ENCODE peak calls at places on chromosomes 5 and 9, in five cellular contexts. J, T, X, C and A are unnamed samples. For H3K36me3, the result is how much of the 10 kb centered on the place peaks cover.

GRCh38 chr9:36328798-36329411 is 70.7 kb upstream of the GNE start:
- DNase-seq in T (peak), J (no peak), X (peak), C (no peak), A (peak)

GRCh38 chr5:38601133-38601842 is 44.8 kb upstream of the LIFR start:
- DNase-seq in C (peak), T (no peak), X (peak), J (no peak), A (no peak)

GRCh38 chr5:78527054-78527884 is 121.3 kb downstream of the LHFPL2 start:
- DNase-seq in X (peak), J (no peak), T (peak), C (peak), A (peak)

GRCh38 chr5:170757182-170757601 is 26.3 kb upstream of the GABRP start:
- DNase-seq in X (no peak), J (no peak), C (no peak), T (peak), A (peak)

GRCh38 chr9:34590376-34591090 is 1.0 kb upstream of the CNTFR start:
- DNase-seq in J (no peak), X (peak), T (no peak), C (peak), A (no peak)

GRCh38 chr5:59169101-59169767 is 586.4 kb downstream of the RAB3C start:
- DNase-seq in T (no peak), C (no peak), X (no peak), J (no peak), A (no peak)

GRCh38 chr9:92294297-92294676 is 790 bp upstream of the IARS1 start:
- DNase-seq in J (no peak), C (no peak), X (no peak), T (no peak), A (peak)

GRCh38 chr9:124139001-124139400 is 118.7 kb upstream of the NEK6 start:
- DNase-seq in C (no peak), T (no peak), J (no peak), X (no peak), A (peak)

GRCh38 chr5:175873090-175873454 is 1.7 kb downstream of the CPLX2 start:
- DNase-seq in C (no peak), T (no peak), X (no peak), J (no peak), A (no peak)

GRCh38 chr9:95139121-95139520 is 178.4 kb downstream of the FANCC start:
- DNase-seq in X (no peak), T (no peak), C (no peak), J (no peak), A (no peak)

GRCh38 chr5:79503794-79504495 is 10.0 kb downstream of the HOMER1 start:
- DNase-seq in C (no peak), J (no peak), T (peak), X (no peak), A (peak)

GRCh38 chr5:134148316-134148715 is 28.4 kb downstream of the SKP1 start:
- DNase-seq in T (no peak), X (no peak), C (no peak), J (no peak), A (no peak)

GRCh38 chr9:113524460-113524859 is 60.9 kb downstream of the RGS3 start:
- DNase-seq in T (no peak), C (no peak), J (no peak), X (no peak), A (peak)

GRCh38 chr5:141514330-141515111 is 25.6 kb downstream of the PCDHGC5 start:
- DNase-seq in X (no peak), J (no peak), T (no peak), C (peak), A (peak)

GRCh38 chr5:6773342-6774035 is 60.3 kb downstream of the TENT4A start:
- DNase-seq in J (no peak), T (peak), C (no peak), X (no peak), A (peak)

GRCh38 chr5:143235423-143235822 is 168.1 kb downstream of the NR3C1 start:
- DNase-seq in X (no peak), T (peak), J (no peak), C (no peak), A (peak)

GRCh38 chr9:93578844-93579243 is 2.5 kb downstream of the PHF2 start:
- DNase-seq in X (no peak), T (no peak), J (no peak), C (no peak), A (no peak)

GRCh38 chr9:71858812-71859211 is 52.2 kb downstream of the ABHD17B start:
- DNase-seq in J (no peak), X (no peak), C (no peak), T (no peak), A (peak)

GRCh38 chr9:98117984-98118639 is 910 bp downstream of the TRIM14 start:
- DNase-seq in C (no peak), J (no peak), T (peak), X (no peak), A (peak)

GRCh38 chr5:100827481-100827889 is 75.6 kb downstream of the ST8SIA4 start:
- DNase-seq in J (no peak), X (no peak), C (no peak), T (peak), A (peak)

GRCh38 chr5:76099286-76099702 is 16.1 kb downstream of the SV2C start:
- DNase-seq in C (no peak), J (no peak), X (no peak), T (no peak), A (no peak)

GRCh38 chr5:10856071-10856470 is 95.0 kb upstream of the DAP start:
- DNase-seq in T (no peak), J (no peak), C (no peak), X (no peak), A (no peak)

GRCh38 chr9:92292338-92293074 is 991 bp downstream of the IARS1 start:
- DNase-seq in J (no peak), T (peak), X (no peak), C (no peak), A (peak)

GRCh38 chr5:34484190-34484589 is 171.9 kb upstream of the RAI14 start:
- DNase-seq in J (no peak), X (no peak), T (no peak), C (no peak), A (no peak)

GRCh38 chr5:146339715-146340259 is 1.1 kb downstream of the POU4F3 start:
- DNase-seq in X (no peak), C (no peak), J (no peak), T (no peak), A (no peak)

GRCh38 chr5:180815241-180816031 is 12.8 kb upstream of the MGAT1 start:
- DNase-seq in J (no peak), T (no peak), C (no peak), X (peak), A (no peak)

GRCh38 chr9:97868859-97869258 is 15.8 kb downstream of the FOXE1 start:
- DNase-seq in J (no peak), X (no peak), T (no peak), C (no peak), A (no peak)

GRCh38 chr5:140321796-140322195 is 18.9 kb upstream of the PFDN1 start:
- DNase-seq in T (no peak), X (peak), C (peak), J (no peak), A (no peak)

GRCh38 chr9:81414836-81415235 is 274.5 kb downstream of the TLE1 start:
- DNase-seq in J (no peak), T (peak), C (no peak), X (no peak), A (no peak)

GRCh38 chr9:38023661-38024035 is 45.4 kb downstream of the SHB start:
- DNase-seq in C (no peak), T (no peak), X (no peak), J (no peak), A (no peak)

GRCh38 chr5:98372351-98372750 is 401.1 kb upstream of the RGMB start:
- DNase-seq in J (no peak), C (no peak), X (no peak), T (no peak), A (no peak)

GRCh38 chr5:131430794-131431193 is 166.9 kb downstream of the CDC42SE2 start:
- DNase-seq in X (no peak), C (no peak), J (no peak), T (no peak), A (peak)

GRCh38 chr9:121107041-121107440 is 32.3 kb downstream of the CNTRL start:
- DNase-seq in J (no peak), C (no peak), T (peak), X (no peak), A (peak)

GRCh38 chr5:14168139-14168792 is 25.1 kb downstream of the TRIO start:
- DNase-seq in T (peak), C (no peak), X (no peak), J (no peak), A (peak)

GRCh38 chr5:107469485-107469884 is 201.3 kb downstream of the EFNA5 start:
- DNase-seq in X (no peak), J (no peak), C (no peak), T (peak), A (peak)

GRCh38 chr9:38084556-38084880 is 15.5 kb upstream of the SHB start:
- DNase-seq in T (no peak), J (no peak), C (no peak), X (no peak), A (no peak)

DNA sequence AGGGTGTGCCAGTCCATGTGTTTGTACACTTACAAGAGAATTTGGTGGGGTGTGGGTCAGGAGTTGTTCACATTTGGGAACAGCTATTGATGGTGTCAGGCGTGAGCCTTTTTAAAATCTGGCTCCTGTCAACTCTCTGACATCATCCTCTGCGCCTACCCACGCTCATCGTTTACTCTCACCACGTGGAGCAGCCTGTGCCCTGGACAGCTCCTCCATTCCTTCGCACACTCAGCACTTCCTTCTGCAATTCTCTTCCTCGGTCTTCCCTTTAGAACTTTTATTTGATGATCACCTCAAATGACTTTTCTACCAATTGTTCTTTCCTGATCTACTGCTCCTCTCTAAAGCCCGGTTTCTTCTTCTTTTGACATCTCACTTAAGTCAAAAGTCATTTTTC is 42.1 kb upstream of the GNAQ start:
- DNase-seq in C (no peak), T (no peak), J (no peak), X (no peak), A (peak)
- H3K36me3 ChIP-seq in C (under half), T (under half), J (under half), X (under half), A (under half)

DNA sequence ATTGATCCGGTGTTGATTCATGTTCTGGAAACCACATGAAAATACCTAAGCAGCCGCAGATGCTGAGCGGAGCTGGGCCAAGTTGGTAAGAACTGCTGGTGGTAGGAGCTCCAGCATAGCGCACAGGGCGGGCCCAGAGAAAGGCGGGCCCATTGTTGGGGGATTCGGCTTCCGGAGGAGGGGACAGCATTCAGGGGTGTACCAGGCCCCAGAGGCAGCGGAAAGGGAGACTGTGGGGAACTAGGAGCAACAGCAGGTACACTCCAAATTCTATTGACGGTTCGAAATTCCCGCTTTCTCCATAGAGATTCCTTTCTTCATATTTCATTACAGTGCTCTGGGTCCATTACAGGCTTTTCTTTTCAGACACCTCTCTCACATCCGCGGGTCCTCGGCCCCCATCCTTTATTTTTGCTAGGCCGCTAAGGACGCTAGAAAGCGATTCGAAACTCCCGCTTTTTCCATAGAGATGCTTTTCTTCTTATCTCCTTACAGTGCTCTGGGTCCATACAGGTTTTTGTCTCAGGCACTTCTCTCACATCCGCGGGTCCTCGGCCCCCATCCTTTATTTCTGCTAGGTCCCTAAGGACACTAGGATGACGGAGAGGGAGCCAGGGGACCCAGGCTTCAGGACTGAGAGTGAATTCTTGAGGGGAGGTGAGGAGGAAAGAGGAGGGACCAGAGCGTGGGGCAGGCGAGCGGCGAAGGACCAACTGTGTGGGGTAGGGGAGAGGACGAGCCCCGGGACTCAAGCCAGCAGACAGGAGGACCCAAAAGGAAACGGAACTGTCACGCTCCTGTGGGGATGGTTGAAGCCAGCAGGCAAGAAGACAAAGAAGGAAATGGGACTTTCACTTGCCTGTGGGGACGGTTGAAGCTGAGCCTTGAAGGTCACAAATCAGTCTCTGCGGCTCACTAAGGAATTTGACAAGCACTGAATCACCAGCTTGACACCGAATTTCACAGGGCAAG is at the start of gene CCDC152:
- DNase-seq in J (no peak), C (peak), X (no peak), T (peak), A (peak)
- H3K4me3 ChIP-seq in J (peak), C (peak), X (peak), T (no peak), A (peak)

GRCh38 chr5:20030125-20030524 is 42.1 kb upstream of the CDH18 start:
- DNase-seq in X (no peak), T (no peak), J (no peak), C (no peak), A (no peak)
- H3K36me3 ChIP-seq in X (under half), T (under half), J (under half), C (under half), A (under half)

DNA sequence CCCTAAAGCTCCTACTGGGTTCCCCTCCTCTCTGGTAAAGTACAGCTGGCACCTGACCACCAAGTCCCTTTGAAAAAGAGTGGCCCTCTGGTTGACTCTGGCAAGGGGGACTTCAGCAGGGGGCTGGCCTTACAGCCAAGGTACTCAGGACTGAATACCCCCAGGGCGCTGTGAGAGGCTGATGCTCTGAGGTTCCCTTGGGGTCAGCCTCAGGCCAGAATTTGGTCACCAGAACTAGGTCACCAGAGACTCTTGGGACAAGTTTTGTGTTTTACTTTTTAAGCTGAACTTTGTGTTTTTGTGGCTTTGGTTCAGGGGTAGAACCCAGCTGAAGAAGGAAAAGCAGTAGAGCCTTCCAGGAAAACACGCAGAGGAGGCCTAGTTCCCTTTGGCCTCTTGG is 23.3 kb upstream of the SMU1 start:
- DNase-seq in T (no peak), J (no peak), C (no peak), X (no peak), A (no peak)
- H3K4me3 ChIP-seq in T (no peak), J (no peak), C (no peak), X (no peak), A (no peak)

GRCh38 chr9:127791085-127791484 is 5.3 kb downstream of the CDK9 start:
- DNase-seq in T (no peak), J (no peak), C (no peak), X (no peak), A (no peak)
- H3K36me3 ChIP-seq in T (under half), J (under half), C (half or more), X (under half), A (half or more)

DNA sequence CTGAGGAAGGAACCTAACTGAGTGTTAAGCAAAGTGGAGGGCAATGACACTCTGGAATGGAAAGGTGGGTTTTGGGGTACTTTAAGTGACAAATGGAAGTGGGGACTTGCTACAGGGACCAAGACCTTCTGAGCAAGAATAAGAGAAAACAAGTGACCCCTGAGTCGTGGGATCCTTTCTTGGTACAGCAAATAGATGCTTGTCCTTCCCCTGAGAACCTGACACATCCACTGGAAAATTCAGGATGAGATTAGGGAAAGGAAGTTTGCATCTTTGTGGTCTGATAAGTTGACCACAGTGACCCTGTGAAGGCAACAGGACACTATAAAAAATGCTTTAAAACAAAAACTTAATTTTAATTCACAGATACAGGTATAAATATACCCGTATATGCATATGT is 1.8 kb upstream of the IRF1 start:
- DNase-seq in T (no peak), C (no peak), X (peak), J (no peak), A (no peak)
- H3K4me3 ChIP-seq in T (no peak), C (no peak), X (no peak), J (no peak), A (no peak)

DNA sequence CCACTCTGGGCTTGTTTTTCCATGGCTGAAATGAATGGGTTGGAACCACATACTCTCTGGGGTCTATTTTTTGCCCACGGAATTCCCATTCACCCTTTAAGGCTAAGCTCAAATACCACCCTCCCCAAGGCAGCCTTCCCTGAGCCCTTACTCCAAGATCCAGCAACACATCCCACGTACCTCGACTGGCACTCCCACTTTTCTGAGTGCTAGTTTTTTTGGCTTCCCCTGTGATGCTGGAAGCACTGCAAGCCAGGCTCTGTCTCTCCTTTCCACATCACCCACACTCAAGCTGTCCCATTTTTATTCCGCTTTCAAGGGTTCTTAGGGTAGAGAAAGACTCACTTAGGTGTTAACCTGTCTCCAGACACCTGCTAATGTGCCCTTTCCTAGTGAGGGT is 6.0 kb downstream of the ST6GALNAC6 start:
- DNase-seq in T (no peak), C (no peak), X (no peak), J (no peak), A (no peak)
- H3K36me3 ChIP-seq in T (under half), C (half or more), X (under half), J (under half), A (half or more)

DNA sequence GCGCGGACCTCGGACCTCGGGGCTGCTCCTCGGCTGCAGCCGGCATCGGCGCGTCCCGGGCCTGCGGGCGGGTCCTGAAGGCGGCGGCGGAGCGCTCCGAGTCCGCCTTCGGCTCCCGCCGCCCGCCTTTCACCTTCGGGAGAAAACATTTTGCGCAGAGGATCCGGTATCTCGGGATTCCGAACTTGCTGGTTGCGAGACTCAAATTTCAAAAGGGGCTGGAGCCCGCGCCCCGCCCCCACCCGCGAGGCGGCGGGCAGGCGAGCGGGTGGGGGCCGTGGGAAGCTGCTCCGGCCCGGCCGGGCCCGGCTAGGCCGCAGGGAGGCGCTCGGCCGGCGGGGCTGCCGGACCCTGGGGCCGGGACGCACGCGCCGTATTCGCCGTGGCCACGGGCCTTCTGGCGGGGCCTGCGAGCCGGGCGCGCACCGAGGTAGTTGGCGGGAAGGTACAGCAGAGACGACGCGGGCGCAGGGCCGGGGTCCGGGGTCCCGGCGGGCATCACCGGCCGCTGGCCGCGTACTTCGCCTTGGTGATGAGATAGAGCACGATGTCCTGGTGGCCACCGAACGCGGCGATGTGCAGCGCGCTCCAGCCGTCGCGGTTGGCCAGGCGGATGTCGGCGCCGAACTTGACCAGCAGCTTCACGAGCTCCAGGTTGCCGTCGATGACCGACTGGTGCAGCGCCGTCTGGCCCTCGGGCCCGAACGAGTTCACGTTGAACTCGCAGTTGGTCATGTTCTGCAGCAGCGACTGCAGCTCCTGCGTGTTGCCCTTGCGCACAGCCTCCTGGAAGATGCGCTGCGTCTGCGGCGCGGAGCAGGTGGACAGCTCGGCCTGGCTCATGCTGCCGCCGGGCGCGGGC is 754 bp downstream of the NRARP start:
- DNase-seq in T (peak), C (peak), J (no peak), X (peak), A (peak)
- H3K4me3 ChIP-seq in T (peak), C (peak), J (peak), X (peak), A (peak)

GRCh38 chr5:113071401-113071800 is 94.8 kb downstream of the DCP2 start:
- DNase-seq in J (no peak), C (no peak), X (no peak), T (no peak), A (no peak)

GRCh38 chr5:113068559-113068958 is 92.0 kb downstream of the DCP2 start:
- DNase-seq in T (no peak), X (no peak), C (no peak), J (no peak), A (no peak)

GRCh38 chr5:113065626-113066025 is 89.0 kb downstream of the DCP2 start:
- DNase-seq in T (no peak), J (no peak), X (no peak), C (no peak), A (no peak)

GRCh38 chr5:113070901-113071300 is 94.3 kb downstream of the DCP2 start:
- DNase-seq in X (no peak), C (no peak), T (no peak), J (no peak), A (no peak)

GRCh38 chr5:113067635-113068344 is 91.2 kb downstream of the DCP2 start:
- DNase-seq in J (no peak), X (no peak), T (no peak), C (no peak), A (no peak)
- H3K36me3 ChIP-seq in J (under half), X (under half), T (under half), C (under half), A (under half)